ENCODE peak calls at places on chromosomes 5 and 9, in seven cellular contexts. A is NCI-H146; Q is Calu3; O is AG04450; H is GM13976; F is activated CD4-positive, alpha-beta T cell treated with anti-CD3 and anti-CD28 coated beads for 48 hours; R is heart right ventricle. V is an unnamed sample.

GRCh38 chr9:72477862-72478564 is 43.4 kb upstream of the TMC1 start:
- DNase-seq in A (no peak), Q (peak; percentile 45), O (no peak), H (peak; percentile 40), F (peak; percentile 17), R (no peak), V (no peak)

GRCh38 chr5:10527281-10527950 is 36.5 kb upstream of the ANKRD33B start:
- DNase-seq in A (no peak), Q (no peak), O (no peak), H (no peak), F (no peak), R (no peak), V (no peak)

GRCh38 chr9:137441289-137441934 is at the start of gene ENTPD8:
- DNase-seq in A (peak; percentile 94), Q (peak; percentile 71), O (no peak), H (peak; percentile 67), F (no peak), R (peak; percentile 26), V (peak; percentile 72)

GRCh38 chr5:75550597-75550996 is 38.9 kb downstream of the POLK start:
- DNase-seq in A (no peak), Q (no peak), O (no peak), H (no peak), F (no peak), R (no peak), V (no peak)

GRCh38 chr9:83955985-83956287 is 24.1 kb downstream of the HNRNPK start:
- DNase-seq in A (peak; percentile 14), Q (no peak), O (no peak), H (peak; percentile 65), F (peak; percentile 42), R (no peak), V (no peak)

GRCh38 chr5:107607656-107608368 is 62.9 kb downstream of the EFNA5 start:
- DNase-seq in A (peak; percentile 11), Q (no peak), O (no peak), H (no peak), F (no peak), R (no peak), V (no peak)

GRCh38 chr5:126253406-126253805 is 169.8 kb upstream of the GRAMD2B start:
- DNase-seq in A (no peak), Q (no peak), O (no peak), H (no peak), F (no peak), R (no peak), V (no peak)

GRCh38 chr9:17081351-17081750 is 53.5 kb upstream of the CNTLN start:
- DNase-seq in A (no peak), Q (no peak), O (no peak), H (no peak), F (no peak), R (no peak), V (no peak)

V was measured in NCI-H748 treated with DMSO at 0.1 percent for 48 hours.